ENCODE peak calls at places on chromosome 9, in ten cellular contexts. One of them, this sample, is unnamed.

GRCh38 chr9:37486616-37487544 is 1.1 kb downstream of the POLR1E start:
- DNase-seq in amniotic stem cell: peak; percentile 85
- DNase-seq in heart left ventricle: no peak
- DNase-seq in HTR-8/SVneo: no peak
- DNase-seq in NCI-H2081: peak; percentile 17
- DNase-seq in ovary: no peak
- DNase-seq in hypothalamus: peak; percentile 16
- DNase-seq in KG1: no peak
- DNase-seq in hippocampal formation: no peak
- DNase-seq in CD4-positive, alpha-beta T cell: no peak
- DNase-seq in this sample: no peak

GRCh38 chr9:111966851-111967250 is 70.2 kb downstream of the UGCG start:
- DNase-seq in amniotic stem cell: no peak
- DNase-seq in heart left ventricle: no peak
- DNase-seq in HTR-8/SVneo: no peak
- DNase-seq in NCI-H2081: no peak
- DNase-seq in ovary: no peak
- DNase-seq in hypothalamus: no peak
- DNase-seq in KG1: no peak
- DNase-seq in hippocampal formation: no peak
- DNase-seq in CD4-positive, alpha-beta T cell: no peak
- DNase-seq in this sample: no peak

GRCh38 chr9:137602661-137603060 is 2.8 kb upstream of the ARRDC1 start:
- DNase-seq in amniotic stem cell: no peak
- DNase-seq in heart left ventricle: no peak
- DNase-seq in HTR-8/SVneo: no peak
- DNase-seq in NCI-H2081: no peak
- DNase-seq in ovary: no peak
- DNase-seq in hypothalamus: no peak
- DNase-seq in KG1: no peak
- DNase-seq in hippocampal formation: no peak
- DNase-seq in CD4-positive, alpha-beta T cell: no peak
- DNase-seq in this sample: no peak

GRCh38 chr9:109064963-109065701 is 51.8 kb upstream of the CTNNAL1 start:
- DNase-seq in amniotic stem cell: no peak
- DNase-seq in heart left ventricle: no peak
- DNase-seq in HTR-8/SVneo: peak; percentile 14
- DNase-seq in NCI-H2081: no peak
- DNase-seq in ovary: no peak
- DNase-seq in hypothalamus: no peak
- DNase-seq in KG1: no peak
- DNase-seq in hippocampal formation: no peak
- DNase-seq in CD4-positive, alpha-beta T cell: no peak
- DNase-seq in this sample: no peak

GRCh38 chr9:36877239-36877638 is 156.8 kb downstream of the PAX5 start:
- DNase-seq in amniotic stem cell: no peak
- DNase-seq in heart left ventricle: no peak
- DNase-seq in HTR-8/SVneo: no peak
- DNase-seq in NCI-H2081: no peak
- DNase-seq in ovary: no peak
- DNase-seq in hypothalamus: no peak
- DNase-seq in KG1: no peak
- DNase-seq in hippocampal formation: no peak
- DNase-seq in CD4-positive, alpha-beta T cell: no peak
- DNase-seq in this sample: no peak

GRCh38 chr9:107422189-107422802 is 67.3 kb downstream of the KLF4 start:
- DNase-seq in amniotic stem cell: peak; percentile 49
- DNase-seq in heart left ventricle: peak; percentile 72
- DNase-seq in HTR-8/SVneo: peak; percentile 70
- DNase-seq in NCI-H2081: peak; percentile 83
- DNase-seq in ovary: peak; percentile 39
- DNase-seq in hypothalamus: no peak
- DNase-seq in KG1: no peak
- DNase-seq in hippocampal formation: peak; percentile 10
- DNase-seq in CD4-positive, alpha-beta T cell: no peak
- DNase-seq in this sample: peak; percentile 86

GRCh38 chr9:129006328-129007034 is 21.6 kb downstream of the SH3GLB2 start:
- DNase-seq in amniotic stem cell: peak; percentile 63
- DNase-seq in heart left ventricle: peak; percentile 66
- DNase-seq in HTR-8/SVneo: peak; percentile 70
- DNase-seq in NCI-H2081: peak; percentile 57
- DNase-seq in ovary: peak; percentile 68
- DNase-seq in hypothalamus: peak; percentile 60
- DNase-seq in KG1: no peak
- DNase-seq in hippocampal formation: peak; percentile 77
- DNase-seq in CD4-positive, alpha-beta T cell: peak; percentile 29
- DNase-seq in this sample: peak; percentile 71

GRCh38 chr9:1959347-1959746 is 55.8 kb upstream of the SMARCA2 start:
- DNase-seq in amniotic stem cell: no peak
- DNase-seq in heart left ventricle: no peak
- DNase-seq in HTR-8/SVneo: no peak
- DNase-seq in NCI-H2081: no peak
- DNase-seq in ovary: no peak
- DNase-seq in hypothalamus: no peak
- DNase-seq in KG1: no peak
- DNase-seq in hippocampal formation: no peak
- DNase-seq in CD4-positive, alpha-beta T cell: no peak
- DNase-seq in this sample: no peak

GRCh38 chr9:105508530-105508929 is 49.4 kb upstream of the FKTN start:
- DNase-seq in amniotic stem cell: no peak
- DNase-seq in heart left ventricle: no peak
- DNase-seq in HTR-8/SVneo: no peak
- DNase-seq in NCI-H2081: no peak
- DNase-seq in ovary: no peak
- DNase-seq in hypothalamus: no peak
- DNase-seq in KG1: no peak
- DNase-seq in hippocampal formation: no peak
- DNase-seq in CD4-positive, alpha-beta T cell: no peak
- DNase-seq in this sample: no peak

GRCh38 chr9:90975666-90976538 is 174.3 kb downstream of the SYK start:
- DNase-seq in amniotic stem cell: no peak
- DNase-seq in heart left ventricle: no peak
- DNase-seq in HTR-8/SVneo: no peak
- DNase-seq in NCI-H2081: no peak
- DNase-seq in ovary: no peak
- DNase-seq in hypothalamus: no peak
- DNase-seq in KG1: peak; percentile 53
- DNase-seq in hippocampal formation: no peak
- DNase-seq in CD4-positive, alpha-beta T cell: no peak
- DNase-seq in this sample: no peak

GRCh38 chr9:111851536-111851935 is 45.1 kb upstream of the UGCG start:
- DNase-seq in amniotic stem cell: no peak
- DNase-seq in heart left ventricle: no peak
- DNase-seq in HTR-8/SVneo: no peak
- DNase-seq in NCI-H2081: no peak
- DNase-seq in ovary: no peak
- DNase-seq in hypothalamus: no peak
- DNase-seq in KG1: no peak
- DNase-seq in hippocampal formation: no peak
- DNase-seq in CD4-positive, alpha-beta T cell: no peak
- DNase-seq in this sample: no peak

GRCh38 chr9:77011973-77012817 is 7.3 kb upstream of the FOXB2 start:
- DNase-seq in amniotic stem cell: no peak
- DNase-seq in heart left ventricle: peak; percentile 75
- DNase-seq in HTR-8/SVneo: no peak
- DNase-seq in NCI-H2081: no peak
- DNase-seq in ovary: peak; percentile 36
- DNase-seq in hypothalamus: peak; percentile 10
- DNase-seq in KG1: peak; percentile 28
- DNase-seq in hippocampal formation: peak; percentile 39
- DNase-seq in CD4-positive, alpha-beta T cell: peak; percentile 35
- DNase-seq in this sample: peak; percentile 72

GRCh38 chr9:33024126-33024965 is 727 bp upstream of the DNAJA1 start:
- DNase-seq in amniotic stem cell: no peak
- DNase-seq in heart left ventricle: no peak
- DNase-seq in HTR-8/SVneo: no peak
- DNase-seq in NCI-H2081: peak; percentile 58
- DNase-seq in ovary: no peak
- DNase-seq in hypothalamus: no peak
- DNase-seq in KG1: no peak
- DNase-seq in hippocampal formation: peak; percentile 34
- DNase-seq in CD4-positive, alpha-beta T cell: no peak
- DNase-seq in this sample: peak; percentile 32

GRCh38 chr9:107158321-107158720 is 124.8 kb upstream of the RAD23B start:
- DNase-seq in amniotic stem cell: peak; percentile 21
- DNase-seq in heart left ventricle: no peak
- DNase-seq in HTR-8/SVneo: peak; percentile 25
- DNase-seq in NCI-H2081: peak; percentile 58
- DNase-seq in ovary: no peak
- DNase-seq in hypothalamus: no peak
- DNase-seq in KG1: no peak
- DNase-seq in hippocampal formation: no peak
- DNase-seq in CD4-positive, alpha-beta T cell: no peak
- DNase-seq in this sample: no peak

GRCh38 chr9:81832571-81833285 is 95.5 kb upstream of the SPATA31D4 start:
- DNase-seq in amniotic stem cell: no peak
- DNase-seq in heart left ventricle: no peak
- DNase-seq in HTR-8/SVneo: no peak
- DNase-seq in NCI-H2081: no peak
- DNase-seq in ovary: no peak
- DNase-seq in hypothalamus: no peak
- DNase-seq in KG1: no peak
- DNase-seq in hippocampal formation: no peak
- DNase-seq in CD4-positive, alpha-beta T cell: no peak
- DNase-seq in this sample: no peak

GRCh38 chr9:121651295-121652036 is at the start of gene DAB2IP:
- DNase-seq in amniotic stem cell: no peak
- DNase-seq in heart left ventricle: peak; percentile 80
- DNase-seq in HTR-8/SVneo: peak; percentile 49
- DNase-seq in NCI-H2081: peak; percentile 51
- DNase-seq in ovary: peak; percentile 83
- DNase-seq in hypothalamus: peak; percentile 60
- DNase-seq in KG1: no peak
- DNase-seq in hippocampal formation: peak; percentile 68
- DNase-seq in CD4-positive, alpha-beta T cell: no peak
- DNase-seq in this sample: peak; percentile 71

GRCh38 chr9:129596541-129597328 is 24.2 kb downstream of the C9orf50 start:
- DNase-seq in amniotic stem cell: no peak
- DNase-seq in heart left ventricle: peak; percentile 82
- DNase-seq in HTR-8/SVneo: no peak
- DNase-seq in NCI-H2081: no peak
- DNase-seq in ovary: peak; percentile 66
- DNase-seq in hypothalamus: no peak
- DNase-seq in KG1: no peak
- DNase-seq in hippocampal formation: no peak
- DNase-seq in CD4-positive, alpha-beta T cell: no peak
- DNase-seq in this sample: peak; percentile 80

GRCh38 chr9:114616684-114617520 is 5.8 kb downstream of the TMEM268 start:
- DNase-seq in amniotic stem cell: no peak
- DNase-seq in heart left ventricle: peak; percentile 84
- DNase-seq in HTR-8/SVneo: no peak
- DNase-seq in NCI-H2081: peak; percentile 21
- DNase-seq in ovary: peak; percentile 54
- DNase-seq in hypothalamus: peak; percentile 31
- DNase-seq in KG1: peak; percentile 88
- DNase-seq in hippocampal formation: peak; percentile 45
- DNase-seq in CD4-positive, alpha-beta T cell: peak; percentile 6
- DNase-seq in this sample: peak; percentile 60

GRCh38 chr9:136012651-136013050 is 51.5 kb upstream of the UBAC1 start:
- DNase-seq in amniotic stem cell: no peak
- DNase-seq in heart left ventricle: peak; percentile 64
- DNase-seq in HTR-8/SVneo: no peak
- DNase-seq in NCI-H2081: no peak
- DNase-seq in ovary: peak; percentile 77
- DNase-seq in hypothalamus: no peak
- DNase-seq in KG1: no peak
- DNase-seq in hippocampal formation: no peak
- DNase-seq in CD4-positive, alpha-beta T cell: no peak
- DNase-seq in this sample: no peak

GRCh38 chr9:98314381-98315066 is 59.1 kb upstream of the TBC1D2 start:
- DNase-seq in amniotic stem cell: no peak
- DNase-seq in heart left ventricle: no peak
- DNase-seq in HTR-8/SVneo: no peak
- DNase-seq in NCI-H2081: no peak
- DNase-seq in ovary: no peak
- DNase-seq in hypothalamus: no peak
- DNase-seq in KG1: no peak
- DNase-seq in hippocampal formation: no peak
- DNase-seq in CD4-positive, alpha-beta T cell: no peak
- DNase-seq in this sample: no peak

GRCh38 chr9:137543237-137543963 is 6.8 kb downstream of the PNPLA7 start:
- DNase-seq in amniotic stem cell: no peak
- DNase-seq in heart left ventricle: peak; percentile 48
- DNase-seq in HTR-8/SVneo: no peak
- DNase-seq in NCI-H2081: no peak
- DNase-seq in ovary: peak; percentile 31
- DNase-seq in hypothalamus: no peak
- DNase-seq in KG1: no peak
- DNase-seq in hippocampal formation: no peak
- DNase-seq in CD4-positive, alpha-beta T cell: no peak
- DNase-seq in this sample: no peak

GRCh38 chr9:132548971-132549649 is 33.3 kb upstream of the BARHL1 start:
- DNase-seq in amniotic stem cell: no peak
- DNase-seq in heart left ventricle: peak; percentile 10
- DNase-seq in HTR-8/SVneo: peak; percentile 36
- DNase-seq in NCI-H2081: no peak
- DNase-seq in ovary: no peak
- DNase-seq in hypothalamus: no peak
- DNase-seq in KG1: no peak
- DNase-seq in hippocampal formation: no peak
- DNase-seq in CD4-positive, alpha-beta T cell: no peak
- DNase-seq in this sample: no peak

GRCh38 chr9:111039203-111039907 is 1.1 kb upstream of the LPAR1 start:
- DNase-seq in amniotic stem cell: no peak
- DNase-seq in heart left ventricle: peak; percentile 62
- DNase-seq in HTR-8/SVneo: no peak
- DNase-seq in NCI-H2081: no peak
- DNase-seq in ovary: peak; percentile 19
- DNase-seq in hypothalamus: no peak
- DNase-seq in KG1: no peak
- DNase-seq in hippocampal formation: no peak
- DNase-seq in CD4-positive, alpha-beta T cell: no peak
- DNase-seq in this sample: peak; percentile 70

GRCh38 chr9:121317737-121318630 is 50.0 kb downstream of the GSN start:
- DNase-seq in amniotic stem cell: no peak
- DNase-seq in heart left ventricle: no peak
- DNase-seq in HTR-8/SVneo: no peak
- DNase-seq in NCI-H2081: no peak
- DNase-seq in ovary: peak; percentile 79
- DNase-seq in hypothalamus: peak; percentile 30
- DNase-seq in KG1: no peak
- DNase-seq in hippocampal formation: no peak
- DNase-seq in CD4-positive, alpha-beta T cell: no peak
- DNase-seq in this sample: no peak

GRCh38 chr9:137724114-137724445 is 105.3 kb downstream of the EHMT1 start:
- DNase-seq in amniotic stem cell: no peak
- DNase-seq in heart left ventricle: no peak
- DNase-seq in HTR-8/SVneo: no peak
- DNase-seq in NCI-H2081: no peak
- DNase-seq in ovary: no peak
- DNase-seq in hypothalamus: no peak
- DNase-seq in KG1: no peak
- DNase-seq in hippocampal formation: no peak
- DNase-seq in CD4-positive, alpha-beta T cell: no peak
- DNase-seq in this sample: no peak

GRCh38 chr9:37977851-37978250 is 73.9 kb upstream of the SLC25A51 start:
- DNase-seq in amniotic stem cell: no peak
- DNase-seq in heart left ventricle: no peak
- DNase-seq in HTR-8/SVneo: no peak
- DNase-seq in NCI-H2081: no peak
- DNase-seq in ovary: no peak
- DNase-seq in hypothalamus: no peak
- DNase-seq in KG1: no peak
- DNase-seq in hippocampal formation: no peak
- DNase-seq in CD4-positive, alpha-beta T cell: no peak
- DNase-seq in this sample: no peak

GRCh38 chr9:70746760-70747159 is 332.3 kb upstream of the KLF9 start:
- DNase-seq in amniotic stem cell: no peak
- DNase-seq in heart left ventricle: no peak
- DNase-seq in HTR-8/SVneo: no peak
- DNase-seq in NCI-H2081: peak; percentile 81
- DNase-seq in ovary: no peak
- DNase-seq in hypothalamus: no peak
- DNase-seq in KG1: no peak
- DNase-seq in hippocampal formation: no peak
- DNase-seq in CD4-positive, alpha-beta T cell: no peak
- DNase-seq in this sample: no peak